ENCODE peak calls at places on chromosomes 5 and 9, in six cellular contexts. One of them, this sample, is unnamed.

GRCh38 chr9:99954108-99954507 is 47.7 kb downstream of the STX17 start:
- DNase-seq in H9: no peak
- DNase-seq in IMR-90: no peak
- DNase-seq in H1: no peak
- DNase-seq in mesenchymal stem cell: no peak
- DNase-seq in trophoblast cell: no peak
- DNase-seq in this sample: no peak

GRCh38 chr5:2169417-2169787 is 286.7 kb upstream of the IRX4 start:
- DNase-seq in H9: no peak
- DNase-seq in IMR-90: no peak
- DNase-seq in H1: no peak
- DNase-seq in mesenchymal stem cell: no peak
- DNase-seq in trophoblast cell: no peak
- DNase-seq in this sample: no peak

GRCh38 chr5:155699385-155699784 is 627.6 kb upstream of the SGCD start:
- DNase-seq in H9: no peak
- DNase-seq in IMR-90: no peak
- DNase-seq in H1: no peak
- DNase-seq in mesenchymal stem cell: no peak
- DNase-seq in trophoblast cell: no peak
- DNase-seq in this sample: no peak

GRCh38 chr5:10352404-10353240 is 873 bp upstream of the MARCHF6 start:
- DNase-seq in H9: no peak
- DNase-seq in IMR-90: peak
- DNase-seq in H1: no peak
- DNase-seq in mesenchymal stem cell: peak
- DNase-seq in trophoblast cell: no peak
- DNase-seq in this sample: no peak

GRCh38 chr9:22065431-22065830 is 56.3 kb upstream of the CDKN2B start:
- DNase-seq in H9: no peak
- DNase-seq in IMR-90: no peak
- DNase-seq in H1: no peak
- DNase-seq in mesenchymal stem cell: no peak
- DNase-seq in trophoblast cell: no peak
- DNase-seq in this sample: no peak

GRCh38 chr9:128727626-128728248 is 3.8 kb upstream of the ZDHHC12 start:
- DNase-seq in H9: no peak
- DNase-seq in IMR-90: no peak
- DNase-seq in H1: no peak
- DNase-seq in mesenchymal stem cell: no peak
- DNase-seq in trophoblast cell: no peak
- DNase-seq in this sample: no peak

GRCh38 chr9:107694390-107694789 is 204.8 kb upstream of the KLF4 start:
- DNase-seq in H9: no peak
- DNase-seq in IMR-90: no peak
- DNase-seq in H1: no peak
- DNase-seq in mesenchymal stem cell: peak
- DNase-seq in trophoblast cell: no peak
- DNase-seq in this sample: no peak

GRCh38 chr5:160315968-160316367 is 3.6 kb upstream of the CCNJL start:
- DNase-seq in H9: no peak
- DNase-seq in IMR-90: peak
- DNase-seq in H1: no peak
- DNase-seq in mesenchymal stem cell: peak
- DNase-seq in trophoblast cell: no peak
- DNase-seq in this sample: no peak

GRCh38 chr5:64165500-64166200 is at the start of gene RNF180:
- DNase-seq in H9: peak
- DNase-seq in IMR-90: no peak
- DNase-seq in H1: no peak
- DNase-seq in mesenchymal stem cell: peak
- DNase-seq in trophoblast cell: peak
- DNase-seq in this sample: peak

GRCh38 chr5:15133456-15133965 is 261.9 kb upstream of the ANKH start:
- DNase-seq in H9: no peak
- DNase-seq in IMR-90: no peak
- DNase-seq in H1: no peak
- DNase-seq in mesenchymal stem cell: no peak
- DNase-seq in trophoblast cell: no peak
- DNase-seq in this sample: no peak

GRCh38 chr9:78366827-78367226 is 69.9 kb downstream of the PSAT1 start:
- DNase-seq in H9: no peak
- DNase-seq in IMR-90: no peak
- DNase-seq in H1: no peak
- DNase-seq in mesenchymal stem cell: no peak
- DNase-seq in trophoblast cell: no peak
- DNase-seq in this sample: no peak

GRCh38 chr5:93607367-93608258 is 24.6 kb downstream of the NR2F1 start:
- DNase-seq in H9: peak
- DNase-seq in IMR-90: peak
- DNase-seq in H1: no peak
- DNase-seq in mesenchymal stem cell: peak
- DNase-seq in trophoblast cell: no peak
- DNase-seq in this sample: no peak

DNA sequence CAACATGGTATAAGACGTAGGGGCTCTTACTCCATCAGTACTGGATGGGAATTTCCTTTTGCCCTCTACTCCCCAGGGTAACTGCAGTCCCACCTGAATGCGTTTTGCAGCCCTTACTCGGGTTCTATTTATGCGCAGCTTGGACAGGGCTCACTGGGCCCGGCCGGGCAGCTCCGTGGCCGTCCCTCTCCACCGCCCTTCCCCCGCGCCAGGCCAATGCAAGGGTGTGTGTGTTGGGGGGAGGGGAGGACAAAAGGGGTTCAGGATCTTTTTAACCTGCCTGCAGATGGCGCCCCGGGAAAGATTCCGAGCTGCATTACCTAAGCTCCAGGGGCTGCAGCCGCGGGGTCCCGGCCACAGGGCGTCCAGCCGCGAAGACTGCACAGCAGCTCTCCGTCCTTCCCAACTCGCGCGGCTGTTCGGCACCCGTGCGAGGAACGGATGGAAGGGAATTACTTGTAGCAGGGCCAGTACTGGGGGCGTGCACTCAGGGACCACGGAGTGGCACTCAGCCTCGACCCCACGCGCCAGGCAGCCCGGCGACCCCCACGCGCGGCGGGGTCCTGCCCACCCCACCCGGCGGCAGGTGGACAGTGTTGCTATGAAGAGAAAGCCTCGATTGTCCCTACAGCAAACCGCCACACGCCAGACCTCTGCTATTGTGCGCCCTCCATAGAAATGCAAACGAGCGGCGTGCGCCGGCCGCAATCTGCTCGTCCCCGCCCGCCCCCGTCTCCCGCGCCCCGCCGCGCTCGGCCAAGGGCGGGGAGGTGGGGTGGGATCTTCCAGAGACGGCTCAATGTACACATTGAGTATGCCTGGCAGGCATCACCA is 966 bp upstream of the GADD45G start:
- DNase-seq in H9: peak
- DNase-seq in IMR-90: peak
- DNase-seq in H1: peak
- DNase-seq in mesenchymal stem cell: peak
- DNase-seq in trophoblast cell: no peak
- DNase-seq in this sample: peak
- H3K18ac ChIP-seq in H9: peak
- H3K18ac ChIP-seq in IMR-90: no peak
- H3K18ac ChIP-seq in H1: peak
- H3K18ac ChIP-seq in mesenchymal stem cell: peak
- H3K18ac ChIP-seq in trophoblast cell: peak
- H3K18ac ChIP-seq in this sample: peak

GRCh38 chr9:136129176-136129575 is 10.5 kb upstream of the TMEM250 start:
- DNase-seq in H9: no peak
- DNase-seq in IMR-90: no peak
- DNase-seq in H1: no peak
- DNase-seq in mesenchymal stem cell: no peak
- DNase-seq in trophoblast cell: no peak
- DNase-seq in this sample: no peak

GRCh38 chr9:136127313-136127712 is 8.6 kb upstream of the TMEM250 start:
- DNase-seq in H9: no peak
- DNase-seq in IMR-90: no peak
- DNase-seq in H1: no peak
- DNase-seq in mesenchymal stem cell: no peak
- DNase-seq in trophoblast cell: no peak
- DNase-seq in this sample: no peak

GRCh38 chr9:136131629-136132499 is 13.2 kb upstream of the TMEM250 start:
- DNase-seq in H9: no peak
- DNase-seq in IMR-90: no peak
- DNase-seq in H1: no peak
- DNase-seq in mesenchymal stem cell: no peak
- DNase-seq in trophoblast cell: no peak
- DNase-seq in this sample: no peak

GRCh38 chr9:136124976-136125692 is 6.5 kb upstream of the TMEM250 start:
- DNase-seq in H9: no peak
- DNase-seq in IMR-90: no peak
- DNase-seq in H1: no peak
- DNase-seq in mesenchymal stem cell: no peak
- DNase-seq in trophoblast cell: no peak
- DNase-seq in this sample: no peak

DNA sequence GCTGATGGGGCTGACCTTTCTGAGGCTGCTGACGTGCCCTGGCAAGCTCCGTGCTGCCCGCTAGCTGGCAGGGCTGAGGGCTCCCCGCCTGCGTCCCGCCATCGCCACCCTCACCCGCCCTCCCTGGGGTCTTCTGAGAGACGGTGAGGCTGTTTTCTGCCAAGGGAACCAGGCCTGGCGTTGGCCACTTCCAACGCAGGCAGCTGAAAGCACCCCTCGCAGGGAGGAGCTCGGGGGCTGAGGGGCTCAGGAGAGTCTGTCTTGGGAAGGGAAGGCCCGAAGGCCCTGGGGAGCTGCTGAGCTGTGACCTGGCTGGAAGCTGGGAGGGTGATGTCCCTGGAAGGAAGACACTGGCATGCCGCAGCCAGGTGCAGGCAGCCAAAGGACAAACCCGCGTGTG is 9.8 kb upstream of the TMEM250 start:
- DNase-seq in H9: no peak
- DNase-seq in IMR-90: no peak
- DNase-seq in H1: no peak
- DNase-seq in mesenchymal stem cell: no peak
- DNase-seq in trophoblast cell: no peak
- DNase-seq in this sample: no peak
- H3K4ac ChIP-seq in H9: no peak
- H3K4ac ChIP-seq in IMR-90: no peak
- H3K4ac ChIP-seq in H1: no peak
- H3K4ac ChIP-seq in mesenchymal stem cell: no peak
- H3K4ac ChIP-seq in trophoblast cell: no peak
- H3K4ac ChIP-seq in this sample: no peak

DNA sequence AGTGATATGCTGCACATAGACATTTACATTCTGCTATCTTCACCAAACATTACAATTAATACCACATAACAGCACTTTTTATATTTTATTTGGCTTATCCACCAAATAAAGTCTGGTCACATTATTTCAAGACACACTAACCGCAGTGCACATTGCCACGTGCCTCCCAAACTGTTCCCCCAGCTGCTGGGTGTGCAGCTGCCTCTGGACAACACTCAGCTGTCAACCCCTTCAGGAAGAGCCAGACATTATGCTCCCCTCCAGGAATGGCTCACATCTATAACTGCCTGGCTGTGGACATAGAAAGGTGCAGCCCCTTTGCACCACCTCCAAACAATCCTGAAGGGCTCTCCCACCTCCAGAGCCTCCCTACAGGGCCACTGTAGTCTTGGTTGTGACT is 372.4 kb downstream of the CTNND2 start:
- DNase-seq in H9: no peak
- DNase-seq in IMR-90: no peak
- DNase-seq in H1: no peak
- DNase-seq in mesenchymal stem cell: no peak
- DNase-seq in trophoblast cell: no peak
- DNase-seq in this sample: no peak
- H3K14ac ChIP-seq in H9: peak
- H3K14ac ChIP-seq in IMR-90: no peak
- H3K14ac ChIP-seq in H1: peak
- H3K14ac ChIP-seq in mesenchymal stem cell: no peak
- H3K14ac ChIP-seq in trophoblast cell: no peak
- H3K14ac ChIP-seq in this sample: no peak

GRCh38 chr5:74542477-74542876 is 98.1 kb downstream of the ENC1 start:
- DNase-seq in H9: no peak
- DNase-seq in IMR-90: no peak
- DNase-seq in H1: no peak
- DNase-seq in mesenchymal stem cell: peak
- DNase-seq in trophoblast cell: peak
- DNase-seq in this sample: no peak
- H3K18ac ChIP-seq in H9: no peak
- H3K18ac ChIP-seq in IMR-90: no peak
- H3K18ac ChIP-seq in H1: peak
- H3K18ac ChIP-seq in mesenchymal stem cell: peak
- H3K18ac ChIP-seq in trophoblast cell: peak
- H3K18ac ChIP-seq in this sample: no peak

DNA sequence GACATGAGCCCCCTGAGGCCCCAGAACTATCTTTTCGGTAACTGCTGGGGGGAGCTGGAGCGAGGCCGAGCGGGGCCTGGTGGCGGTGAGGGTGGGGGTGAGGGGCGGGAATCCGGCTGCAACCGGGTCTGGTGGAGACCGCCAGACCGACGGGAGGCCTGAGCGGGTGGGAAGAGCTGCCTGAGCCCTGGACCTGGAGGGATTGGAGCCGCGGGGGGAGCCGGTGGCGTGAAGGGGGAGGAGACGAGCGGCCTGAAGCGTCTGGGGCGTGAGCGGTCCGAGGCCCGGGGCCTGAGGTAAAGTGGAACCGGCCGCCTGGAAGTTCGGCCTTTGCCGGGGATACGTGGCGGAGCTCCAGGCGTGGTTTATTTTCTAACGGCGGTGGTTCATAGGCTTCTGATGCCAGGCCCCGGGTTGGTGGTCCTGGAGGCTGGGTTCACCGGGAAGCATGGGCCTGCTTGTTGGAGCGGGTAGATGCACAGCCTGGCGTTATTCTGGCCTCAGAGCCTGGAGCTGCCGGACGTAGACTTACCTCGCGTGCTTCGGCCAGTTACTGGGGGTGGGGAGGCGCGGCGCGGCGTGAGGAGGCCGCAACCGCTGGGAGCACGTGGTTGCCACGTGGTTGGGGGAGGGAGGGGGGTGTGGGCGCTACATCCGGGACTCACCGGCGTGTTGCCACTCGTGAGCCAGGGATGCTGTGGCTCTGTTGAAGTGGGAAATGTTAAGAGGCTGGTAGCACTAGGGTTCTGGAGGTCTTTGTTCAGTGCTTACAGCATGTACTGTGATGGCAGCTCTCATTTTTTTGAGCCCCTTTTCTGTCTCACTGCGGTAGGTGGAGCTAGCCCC is 544 bp downstream of the NPM1 start:
- DNase-seq in H9: peak
- DNase-seq in IMR-90: peak
- DNase-seq in H1: peak
- DNase-seq in mesenchymal stem cell: peak
- DNase-seq in trophoblast cell: peak
- DNase-seq in this sample: peak
- H3K4ac ChIP-seq in H9: no peak
- H3K4ac ChIP-seq in IMR-90: peak
- H3K4ac ChIP-seq in H1: peak
- H3K4ac ChIP-seq in mesenchymal stem cell: peak
- H3K4ac ChIP-seq in trophoblast cell: peak
- H3K4ac ChIP-seq in this sample: peak

GRCh38 chr9:135437259-135437658 is 42.3 kb upstream of the PPP1R26 start:
- DNase-seq in H9: no peak
- DNase-seq in IMR-90: no peak
- DNase-seq in H1: no peak
- DNase-seq in mesenchymal stem cell: no peak
- DNase-seq in trophoblast cell: no peak
- DNase-seq in this sample: no peak
- H3K14ac ChIP-seq in H9: no peak
- H3K14ac ChIP-seq in IMR-90: no peak
- H3K14ac ChIP-seq in H1: no peak
- H3K14ac ChIP-seq in mesenchymal stem cell: no peak
- H3K14ac ChIP-seq in trophoblast cell: no peak
- H3K14ac ChIP-seq in this sample: no peak